ENCODE peak calls at places on chromosomes 12 and 14, in eight cellular contexts. Z is PC-3, E is IMR-90, I is heart left ventricle, D is cardiac muscle cell, O is tibial nerve, N is sigmoid colon, K is right atrium auricular region. H is an unnamed sample. For H3K27me3, the result is how much of the 10 kb centered on the place peaks cover.

GRCh38 chr12:64010069-64010686 is 165.7 kb downstream of the SRGAP1 start:
- DNase-seq in Z (peak), E (peak), I (no peak), D (no peak), O (no peak), N (no peak), K (no peak), H (peak)

GRCh38 chr12:49767333-49767732 is 26.0 kb downstream of the TMBIM6 start:
- DNase-seq in Z (no peak), E (no peak), I (no peak), D (no peak), O (no peak), N (no peak), K (no peak), H (no peak)

GRCh38 chr12:126772171-126772864 is 1494.7 kb upstream of the TMEM132C start:
- DNase-seq in Z (peak), E (peak), I (no peak), D (no peak), O (no peak), N (no peak), K (no peak), H (peak)

GRCh38 chr14:102486513-102487203 is 22.9 kb downstream of the ANKRD9 start:
- DNase-seq in Z (no peak), E (no peak), I (no peak), D (no peak), O (no peak), N (peak), K (no peak), H (no peak)

GRCh38 chr14:104144911-104145825 is 6.8 kb downstream of the KIF26A start:
- DNase-seq in Z (no peak), E (no peak), I (peak), D (no peak), O (no peak), N (peak), K (no peak), H (no peak)

GRCh38 chr14:60348211-60348610 is 99.2 kb downstream of the PPM1A start:
- DNase-seq in Z (no peak), E (no peak), I (no peak), D (no peak), O (no peak), N (no peak), K (no peak), H (no peak)

GRCh38 chr12:124222368-124223245 is 72.3 kb upstream of the RFLNA start:
- DNase-seq in Z (no peak), E (no peak), I (no peak), D (no peak), O (no peak), N (no peak), K (no peak), H (no peak)

GRCh38 chr14:68461086-68461485 is 331.8 kb downstream of the ZFP36L1 start:
- DNase-seq in Z (no peak), E (no peak), I (no peak), D (no peak), O (no peak), N (no peak), K (no peak), H (no peak)

GRCh38 chr12:37548266-37548805 is 768.2 kb upstream of the ALG10B start:
- DNase-seq in Z (no peak), E (no peak), I (no peak), D (no peak), O (no peak), N (no peak), K (no peak), H (no peak)

GRCh38 chr12:29710104-29710503 is 73.6 kb downstream of the TMTC1 start:
- DNase-seq in Z (no peak), E (no peak), I (peak), D (peak), O (no peak), N (peak), K (peak), H (peak)

GRCh38 chr12:14901228-14901562 is 15.5 kb upstream of the MGP start:
- DNase-seq in Z (peak), E (no peak), I (peak), D (no peak), O (no peak), N (peak), K (no peak), H (no peak)

GRCh38 chr12:32437095-32437515 is 37.7 kb downstream of the FGD4 start:
- DNase-seq in Z (peak), E (peak), I (no peak), D (no peak), O (no peak), N (no peak), K (no peak), H (peak)

GRCh38 chr12:118374126-118374725 is 1.5 kb upstream of the TAOK3 start:
- DNase-seq in Z (no peak), E (no peak), I (no peak), D (no peak), O (no peak), N (no peak), K (no peak), H (no peak)

GRCh38 chr12:12716151-12716844 is 870 bp upstream of the CDKN1B start:
- DNase-seq in Z (peak), E (peak), I (no peak), D (no peak), O (no peak), N (no peak), K (no peak), H (peak)

GRCh38 chr14:58713677-58714076 is 75.9 kb downstream of the DACT1 start:
- DNase-seq in Z (no peak), E (peak), I (no peak), D (no peak), O (no peak), N (no peak), K (no peak), H (no peak)

GRCh38 chr12:81644503-81644902 is 114.6 kb downstream of the PPFIA2 start:
- DNase-seq in Z (peak), E (peak), I (no peak), D (peak), O (no peak), N (no peak), K (no peak), H (peak)

GRCh38 chr14:37263656-37264236 is 66.0 kb downstream of the MIPOL1 start:
- DNase-seq in Z (no peak), E (peak), I (no peak), D (no peak), O (no peak), N (no peak), K (no peak), H (no peak)

GRCh38 chr14:78848234-78848820 is 678.2 kb downstream of the NRXN3 start:
- DNase-seq in Z (peak), E (peak), I (no peak), D (peak), O (no peak), N (no peak), K (no peak), H (peak)

GRCh38 chr14:72513994-72514659 is 379.8 kb downstream of the DPF3 start:
- DNase-seq in Z (peak), E (peak), I (no peak), D (peak), O (no peak), N (no peak), K (peak), H (peak)

GRCh38 chr14:77140937-77141591 is 527 bp downstream of the ZDHHC22 start:
- DNase-seq in Z (peak), E (peak), I (no peak), D (peak), O (no peak), N (no peak), K (no peak), H (no peak)

GRCh38 chr14:22012452-22012851 is 338.8 kb upstream of the OR4E1 start:
- DNase-seq in Z (no peak), E (no peak), I (no peak), D (no peak), O (no peak), N (no peak), K (no peak), H (no peak)

GRCh38 chr14:54572316-54572715 is 5.4 kb downstream of the SAMD4A start:
- DNase-seq in Z (peak), E (no peak), I (no peak), D (peak), O (no peak), N (no peak), K (no peak), H (peak)

GRCh38 chr14:59997496-59997895 is 77.6 kb downstream of the LRRC9 start:
- DNase-seq in Z (peak), E (no peak), I (no peak), D (no peak), O (no peak), N (no peak), K (no peak), H (peak)

GRCh38 chr12:13368431-13368830 is 171.9 kb downstream of the EMP1 start:
- DNase-seq in Z (no peak), E (no peak), I (peak), D (peak), O (no peak), N (no peak), K (no peak), H (no peak)

GRCh38 chr12:32494676-32495075 is 95.3 kb downstream of the FGD4 start:
- DNase-seq in Z (peak), E (no peak), I (no peak), D (no peak), O (no peak), N (no peak), K (no peak), H (peak)

GRCh38 chr14:76926521-76927251 is 100.5 kb downstream of the LRRC74A start:
- DNase-seq in Z (no peak), E (peak), I (peak), D (no peak), O (peak), N (peak), K (peak), H (no peak)

GRCh38 chr12:74646831-74647230 is 109.2 kb downstream of the ATXN7L3B start:
- DNase-seq in Z (peak), E (no peak), I (no peak), D (peak), O (no peak), N (no peak), K (no peak), H (peak)

GRCh38 chr14:85527006-85527405 is 2.9 kb upstream of the FLRT2 start:
- DNase-seq in Z (peak), E (peak), I (no peak), D (no peak), O (no peak), N (no peak), K (no peak), H (peak)

GRCh38 chr12:105228494-105228893 is 7.5 kb downstream of the APPL2 start:
- DNase-seq in Z (no peak), E (peak), I (no peak), D (no peak), O (no peak), N (no peak), K (no peak), H (peak)

GRCh38 chr12:27505124-27505523 is 18.9 kb upstream of the PPFIBP1 start:
- DNase-seq in Z (no peak), E (peak), I (no peak), D (no peak), O (no peak), N (no peak), K (no peak), H (no peak)

GRCh38 chr12:42442888-42443287 is 116.9 kb downstream of the PPHLN1 start:
- DNase-seq in Z (no peak), E (no peak), I (no peak), D (no peak), O (no peak), N (no peak), K (no peak), H (no peak)

GRCh38 chr12:42445891-42446290 is 119.9 kb downstream of the PPHLN1 start:
- DNase-seq in Z (no peak), E (no peak), I (no peak), D (no peak), O (no peak), N (no peak), K (no peak), H (no peak)

GRCh38 chr12:42444192-42444943 is 118.4 kb downstream of the PPHLN1 start:
- DNase-seq in Z (no peak), E (no peak), I (no peak), D (no peak), O (no peak), N (no peak), K (no peak), H (no peak)

GRCh38 chr12:42440608-42441007 is 114.6 kb downstream of the PPHLN1 start:
- DNase-seq in Z (no peak), E (no peak), I (no peak), D (no peak), O (no peak), N (no peak), K (no peak), H (no peak)

DNA sequence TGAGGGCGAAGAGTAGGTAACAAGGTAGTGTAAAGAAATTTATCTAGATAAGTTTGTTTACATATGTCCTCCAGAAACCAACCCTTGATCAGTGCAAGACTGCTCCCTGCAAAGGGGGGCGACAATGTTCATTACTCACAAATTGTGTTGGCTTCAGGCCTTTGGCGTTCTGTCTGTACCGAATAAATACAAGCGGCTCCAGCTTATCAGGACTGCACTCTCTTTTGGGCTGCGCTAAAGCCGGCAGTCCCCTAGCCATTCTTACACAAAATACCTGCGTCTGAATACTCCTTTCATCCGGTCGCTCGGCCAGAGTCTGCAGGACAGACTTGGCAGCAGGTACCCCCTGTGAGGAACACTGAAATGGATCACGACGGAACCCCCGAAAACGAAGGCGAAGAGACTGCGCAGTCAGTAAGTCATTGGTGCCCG is 116.4 kb downstream of the PPHLN1 start:
- DNase-seq in Z (no peak), E (no peak), I (no peak), D (no peak), O (no peak), N (no peak), K (no peak), H (no peak)
- H3K4me3 ChIP-seq in Z (no peak), E (no peak), I (no peak), D (no peak), O (no peak), N (no peak), K (no peak), H (no peak)

GRCh38 chr12:43728698-43729097 is 29.9 kb downstream of the PUS7L start:
- DNase-seq in Z (no peak), E (no peak), I (no peak), D (no peak), O (no peak), N (no peak), K (no peak), H (no peak)

GRCh38 chr12:43722621-43723020 is 36.0 kb downstream of the PUS7L start:
- DNase-seq in Z (no peak), E (no peak), I (no peak), D (no peak), O (no peak), N (no peak), K (no peak), H (no peak)

GRCh38 chr12:43723134-43723533 is 35.5 kb downstream of the PUS7L start:
- DNase-seq in Z (no peak), E (no peak), I (no peak), D (no peak), O (no peak), N (no peak), K (no peak), H (no peak)

GRCh38 chr12:43730283-43730682 is 28.3 kb downstream of the PUS7L start:
- DNase-seq in Z (no peak), E (no peak), I (no peak), D (no peak), O (no peak), N (no peak), K (no peak), H (no peak)

GRCh38 chr12:43728117-43728516 is 30.5 kb downstream of the PUS7L start:
- DNase-seq in Z (peak), E (no peak), I (no peak), D (no peak), O (no peak), N (no peak), K (no peak), H (peak)
- TF ChIP-seq CTCF in Z (peak), E (peak), I (no peak), D (peak), O (no peak), N (no peak), K (no peak), H (no peak)

GRCh38 chr12:114443607-114444421 is 37.9 kb upstream of the TBX5 start:
- DNase-seq in Z (no peak), E (no peak), I (peak), D (peak), O (no peak), N (no peak), K (peak), H (no peak)

GRCh38 chr12:114447274-114447716 is 41.4 kb upstream of the TBX5 start:
- DNase-seq in Z (no peak), E (no peak), I (peak), D (peak), O (no peak), N (no peak), K (no peak), H (no peak)

GRCh38 chr12:114444422-114445279 is 38.7 kb upstream of the TBX5 start:
- DNase-seq in Z (no peak), E (no peak), I (no peak), D (peak), O (no peak), N (no peak), K (no peak), H (no peak)

GRCh38 chr12:114447799-114448617 is 42.1 kb upstream of the TBX5 start:
- DNase-seq in Z (no peak), E (no peak), I (no peak), D (no peak), O (no peak), N (no peak), K (no peak), H (no peak)

DNA sequence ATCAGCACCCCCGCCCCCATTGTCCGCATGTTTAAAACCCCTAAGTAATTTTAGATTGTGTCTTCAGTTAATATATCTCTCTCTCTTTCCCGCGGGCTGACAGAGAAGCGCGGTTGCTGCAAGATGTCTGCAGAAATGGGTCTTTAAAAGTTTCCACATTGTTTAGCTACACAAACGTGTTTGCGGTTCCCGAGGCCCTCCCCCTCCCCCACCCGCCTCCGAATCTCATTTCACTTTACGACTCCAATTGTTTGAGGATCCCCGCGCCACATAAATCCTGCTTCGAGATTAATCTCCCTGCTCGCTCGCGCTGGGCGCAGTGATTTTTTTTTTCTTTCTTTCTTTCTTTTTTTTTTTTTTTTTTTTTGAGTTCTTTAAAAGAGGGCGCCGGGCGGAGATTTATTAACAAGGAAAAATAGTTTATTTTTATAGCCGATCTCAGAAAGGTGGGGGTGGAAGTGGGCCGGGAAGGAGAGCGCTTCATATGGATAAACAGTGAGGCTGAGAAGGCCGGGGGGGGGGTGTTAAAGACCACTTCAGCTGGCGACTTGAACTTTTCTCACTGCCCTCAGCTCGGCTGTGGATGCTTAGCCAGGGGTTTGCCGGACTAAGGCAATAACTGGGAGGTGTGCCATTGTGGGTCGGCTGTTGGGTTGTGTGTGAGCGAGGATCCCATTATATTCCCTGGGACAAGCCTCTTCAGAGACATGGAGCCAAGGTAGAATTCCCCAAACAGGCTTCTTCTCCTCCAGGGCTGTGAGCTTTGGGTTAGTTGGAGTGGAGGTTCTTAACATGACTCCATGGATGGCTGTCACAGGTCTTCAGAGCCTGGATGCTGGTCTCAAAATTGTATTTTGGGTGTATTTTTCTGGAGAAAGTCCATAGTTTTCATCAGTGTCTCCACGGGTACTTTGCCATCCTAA is 39.7 kb upstream of the TBX5 start:
- DNase-seq in Z (no peak), E (no peak), I (no peak), D (no peak), O (no peak), N (no peak), K (no peak), H (no peak)
- H3K27me3 ChIP-seq in Z (half or more), E (half or more), I (half or more), D (half or more), O (under half), N (half or more), K (under half), H (under half)

DNA sequence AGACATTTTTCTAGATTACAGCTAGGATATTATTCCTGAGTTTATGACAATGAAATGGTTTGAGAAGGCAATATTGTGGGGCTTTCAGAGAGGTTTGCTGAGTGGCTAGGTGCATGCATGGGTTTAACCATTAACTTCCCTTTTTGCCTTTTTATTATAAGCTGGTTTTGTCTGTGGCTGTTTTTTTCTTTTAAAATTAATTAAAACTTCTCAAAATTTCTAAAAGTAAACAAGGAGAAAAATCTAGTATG is 104.0 kb upstream of the BCAT1 start:
- DNase-seq in Z (no peak), E (no peak), I (no peak), D (no peak), O (no peak), N (no peak), K (no peak), H (no peak)
- H3K4me3 ChIP-seq in Z (no peak), E (no peak), I (peak), D (no peak), O (peak), N (peak), K (peak), H (peak)

GRCh38 chr12:5442251-5443006 is 10.5 kb downstream of the NTF3 start:
- DNase-seq in Z (peak), E (peak), I (no peak), D (peak), O (no peak), N (no peak), K (no peak), H (peak)
- TF ChIP-seq CTCF in Z (peak), E (peak), I (peak), D (peak), O (peak), N (peak), K (peak), H (peak)

GRCh38 chr12:54052745-54053624 is 650 bp upstream of the HOXC4 start:
- DNase-seq in Z (no peak), E (no peak), I (no peak), D (no peak), O (no peak), N (no peak), K (no peak), H (no peak)

GRCh38 chr12:54053625-54054441 is at the start of gene HOXC4:
- DNase-seq in Z (no peak), E (peak), I (no peak), D (no peak), O (no peak), N (no peak), K (no peak), H (no peak)

GRCh38 chr12:54050479-54050805 is 3.2 kb upstream of the HOXC4 start:
- DNase-seq in Z (no peak), E (no peak), I (no peak), D (no peak), O (no peak), N (no peak), K (no peak), H (no peak)

GRCh38 chr12:54051081-54051912 is 2.3 kb upstream of the HOXC4 start:
- DNase-seq in Z (no peak), E (no peak), I (no peak), D (no peak), O (no peak), N (no peak), K (no peak), H (peak)

GRCh38 chr12:54051916-54052744 is 1.5 kb upstream of the HOXC4 start:
- DNase-seq in Z (peak), E (no peak), I (no peak), D (no peak), O (no peak), N (no peak), K (no peak), H (no peak)
- H3K27me3 ChIP-seq in Z (under half), E (half or more), I (half or more), D (half or more), O (under half), N (half or more), K (under half), H (half or more)

GRCh38 chr12:10251669-10252068 is 39.0 kb downstream of the GABARAPL1 start:
- DNase-seq in Z (no peak), E (no peak), I (no peak), D (no peak), O (no peak), N (no peak), K (no peak), H (no peak)
- H3K4me3 ChIP-seq in Z (no peak), E (no peak), I (no peak), D (no peak), O (no peak), N (no peak), K (no peak), H (no peak)